ENCODE peak calls at places on chromosomes 7 and 10, in five cellular contexts. Y is stimulated activated CD8-positive, alpha-beta memory T cell treated with anti-CD3 and anti-CD28 coated beads, Interleukin-15, amount 100 ng/mL, for 1 hour; J is colonic mucosa; K is stimulated activated naive CD4-positive, alpha-beta T cell; X is small intestine. L is an unnamed sample.

GRCh38 chr7:140501941-140502340 is 22.6 kb upstream of the MKRN1 start:
- DNase-seq in Y (no peak), X (peak), J (peak), K (no peak), L (no peak)

GRCh38 chr7:73891178-73891885 is 30.4 kb downstream of the TMEM270 start:
- DNase-seq in J (no peak), K (no peak), Y (no peak), X (no peak), L (no peak)

GRCh38 chr10:107727762-107728317 is 563.3 kb upstream of the SORCS1 start:
- DNase-seq in J (peak), X (peak), K (no peak), Y (no peak), L (peak)

GRCh38 chr7:29086545-29086944 is 59.8 kb downstream of the CPVL start:
- DNase-seq in X (no peak), J (no peak), Y (no peak), K (no peak), L (no peak)

GRCh38 chr10:60517805-60518204 is 128.1 kb upstream of the ANK3 start:
- DNase-seq in X (no peak), K (no peak), Y (no peak), J (no peak), L (no peak)

GRCh38 chr10:45464958-45465567 is 91.0 kb downstream of the ALOX5 start:
- DNase-seq in J (peak), Y (peak), X (peak), K (peak), L (peak)

GRCh38 chr10:38054361-38054797 is 39.8 kb upstream of the ZNF37A start:
- DNase-seq in Y (no peak), J (no peak), K (no peak), X (no peak), L (no peak)

GRCh38 chr10:11150255-11150731 is 132.6 kb downstream of the CELF2 start:
- DNase-seq in J (no peak), X (peak), K (peak), Y (no peak), L (no peak)

GRCh38 chr10:79241990-79242619 is 105.2 kb upstream of the PPIF start:
- DNase-seq in X (peak), Y (no peak), K (no peak), J (peak), L (no peak)

GRCh38 chr7:64320547-64321495 is 7.1 kb downstream of the ZNF736 start:
- DNase-seq in J (no peak), X (no peak), Y (no peak), K (no peak), L (no peak)

GRCh38 chr7:91343420-91343819 is 79.2 kb downstream of the FZD1 start:
- DNase-seq in X (no peak), Y (no peak), K (no peak), J (no peak), L (no peak)

GRCh38 chr7:55132890-55133551 is 114.2 kb downstream of the EGFR start:
- DNase-seq in K (no peak), J (no peak), Y (no peak), X (peak), L (peak)

GRCh38 chr10:30775779-30776591 is 146.4 kb upstream of the LYZL2 start:
- DNase-seq in Y (no peak), K (no peak), X (no peak), J (no peak), L (peak)

GRCh38 chr10:110980807-110981206 is 61.4 kb downstream of the SHOC2 start:
- DNase-seq in J (no peak), X (no peak), K (no peak), Y (no peak), L (no peak)

GRCh38 chr10:62812672-62813439 is 3.3 kb downstream of the EGR2 start:
- DNase-seq in X (no peak), K (no peak), Y (no peak), J (no peak), L (no peak)

GRCh38 chr7:121062684-121063279 is 74.3 kb downstream of the CPED1 start:
- DNase-seq in X (no peak), Y (no peak), J (no peak), K (no peak), L (no peak)

GRCh38 chr7:148437043-148437442 is 153.5 kb upstream of the C7orf33 start:
- DNase-seq in J (no peak), K (no peak), X (no peak), Y (no peak), L (no peak)

GRCh38 chr10:43318456-43318855 is 51.6 kb upstream of the RASGEF1A start:
- DNase-seq in Y (no peak), J (no peak), X (no peak), K (no peak), L (no peak)

GRCh38 chr10:89076120-89076519 is 85.5 kb downstream of the FAS start:
- DNase-seq in Y (no peak), X (no peak), K (no peak), J (no peak), L (no peak)

GRCh38 chr10:132114953-132115520 is 49.3 kb downstream of the JAKMIP3 start:
- DNase-seq in Y (no peak), J (no peak), K (no peak), X (no peak), L (no peak)